ENCODE peak calls at places on chromosome 21, in four cellular contexts. S is iris pigment epithelial cell; T is RWPE1; Z is naive thymus-derived CD8-positive, alpha-beta T cell. I is an unnamed sample.
A peak's percentile ranks its signal among the peaks of the same experiment; 100 is the strongest.

GRCh38 chr21:25133939-25134338 is 473.3 kb downstream of the MRPL39 start:
- DNase-seq in T (no peak), Z (no peak), S (peak; percentile 14), I (no peak)

GRCh38 chr21:44718571-44718970 is 7.2 kb upstream of the TSPEAR start:
- DNase-seq in T (no peak), S (no peak), Z (no peak), I (no peak)

GRCh38 chr21:41620541-41620940 is 112.6 kb upstream of the TMPRSS2 start:
- DNase-seq in Z (no peak), T (no peak), S (no peak), I (no peak)

GRCh38 chr21:41008351-41008750 is 159.6 kb upstream of the BACE2 start:
- DNase-seq in Z (no peak), S (no peak), T (no peak), I (no peak)

GRCh38 chr21:27423073-27423472 is 456.2 kb upstream of the ADAMTS5 start:
- DNase-seq in T (no peak), S (peak; percentile 80), Z (no peak), I (no peak)

GRCh38 chr21:45822429-45823099 is 159.0 kb upstream of the COL6A1 start:
- DNase-seq in Z (no peak), T (no peak), S (no peak), I (no peak)

GRCh38 chr21:45537746-45538291 is 4.4 kb downstream of the SLC19A1 start:
- DNase-seq in T (no peak), S (no peak), Z (no peak), I (no peak)

GRCh38 chr21:43591468-43592050 is 67.7 kb downstream of the HSF2BP start:
- DNase-seq in Z (no peak), T (no peak), S (peak; percentile 76), I (no peak)

GRCh38 chr21:33924079-33924765 is 8.6 kb upstream of the ATP5PO start:
- DNase-seq in S (peak; percentile 72), Z (peak; percentile 91), T (peak; percentile 80), I (peak; percentile 94)

GRCh38 chr21:37712204-37712934 is 203.9 kb downstream of the KCNJ6 start:
- DNase-seq in Z (no peak), T (peak; percentile 70), S (peak; percentile 72), I (peak; percentile 6)

GRCh38 chr21:42433946-42434551 is 30.3 kb downstream of the UBASH3A start:
- DNase-seq in Z (no peak), T (peak; percentile 31), S (no peak), I (no peak)

GRCh38 chr21:31457675-31458074 is 113.6 kb upstream of the TIAM1 start:
- DNase-seq in S (no peak), Z (no peak), T (no peak), I (no peak)

GRCh38 chr21:16047857-16048256 is 318.1 kb downstream of the USP25 start:
- DNase-seq in S (peak; percentile 28), T (no peak), Z (no peak), I (no peak)

GRCh38 chr21:44653123-44653522 is 1.3 kb downstream of the KRTAP12-4 start:
- DNase-seq in Z (no peak), T (no peak), S (no peak), I (no peak)

GRCh38 chr21:35927262-35927661 is 133.1 kb downstream of the SETD4 start:
- DNase-seq in Z (no peak), T (no peak), S (no peak), I (no peak)

GRCh38 chr21:28257276-28257675 is 735.4 kb downstream of the LTN1 start:
- DNase-seq in Z (no peak), S (peak; percentile 59), T (no peak), I (no peak)

GRCh38 chr21:43318841-43319781 is 107.8 kb downstream of the SIK1 start:
- DNase-seq in T (peak; percentile 84), Z (no peak), S (peak; percentile 37), I (no peak)

GRCh38 chr21:34565238-34565637 is 49.7 kb downstream of the RCAN1 start:
- DNase-seq in T (no peak), S (no peak), Z (no peak), I (no peak)

GRCh38 chr21:43921979-43922945 is 57.2 kb downstream of the AGPAT3 start:
- DNase-seq in T (no peak), Z (peak; percentile 60), S (peak; percentile 42), I (peak; percentile 67)

GRCh38 chr21:44013380-44014088 is 1.4 kb downstream of the TRAPPC10 start:
- DNase-seq in Z (peak; percentile 31), S (peak; percentile 27), T (no peak), I (peak; percentile 34)